ENCODE peak calls at places on chromosomes 5 and 9, in nine cellular contexts. L is AG09319; J is nucleus accumbens; I is NCI-H1048; N is AG08396; B is stimulated activated CD8-positive, alpha-beta memory T cell treated with anti-CD3 and anti-CD28 coated beads, Interleukin-2, amount 100 ng/mL, for 48 hours; Z is fibroblast of mammary gland; G is activated T-helper 1 cell treated with anti-CD3 and anti-CD28 coated beads, Interleukin-12 subunit alpha, Interleukin-12 subunit beta, Interleukin-2, Interleukin-4 antibody, amounts not matched to agents 30 ng/mL and 10 ng/mL and 1 ng/mL, durations not matched to agents 14 hours and 24 hours and 36 hours; X is T-helper 1 cell. R is an unnamed sample.

GRCh38 chr5:170479484-170479883 is 24.3 kb upstream of the KCNIP1 start:
- DNase-seq in L (no peak), J (no peak), I (no peak), N (no peak), B (no peak), Z (no peak), G (no peak), X (no peak), R (no peak)

GRCh38 chr5:141598389-141599360 is 20.1 kb downstream of the DIAPH1 start:
- DNase-seq in L (no peak), J (no peak), I (no peak), N (peak; percentile 10), B (no peak), Z (peak; percentile 84), G (no peak), X (no peak), R (no peak)

GRCh38 chr5:140413230-140413629 is 11.6 kb downstream of the ANKHD1 start:
- DNase-seq in L (no peak), J (no peak), I (no peak), N (no peak), B (no peak), Z (no peak), G (no peak), X (no peak), R (no peak)

GRCh38 chr9:106717686-106718085 is 145.3 kb upstream of the ZNF462 start:
- DNase-seq in L (peak; percentile 1), J (no peak), I (no peak), N (peak; percentile 14), B (no peak), Z (peak; percentile 72), G (no peak), X (no peak), R (no peak)

GRCh38 chr5:148343049-148343413 is 7.7 kb downstream of the SPINK9 start:
- DNase-seq in L (no peak), J (no peak), I (no peak), N (no peak), B (no peak), Z (peak; percentile 2), G (no peak), X (no peak), R (no peak)

GRCh38 chr9:40884072-40884901 is 244.2 kb downstream of the FOXD4L6 start:
- DNase-seq in L (no peak), J (no peak), I (no peak), N (no peak), B (no peak), Z (no peak), G (no peak), X (no peak), R (no peak)

GRCh38 chr9:98861881-98862501 is 54.5 kb downstream of the GALNT12 start:
- DNase-seq in L (peak; percentile 83), J (no peak), I (no peak), N (no peak), B (no peak), Z (peak; percentile 100), G (no peak), X (no peak), R (no peak)

GRCh38 chr5:515273-515836 is 8.9 kb downstream of the SLC9A3 start:
- DNase-seq in L (no peak), J (no peak), I (no peak), N (no peak), B (no peak), Z (no peak), G (no peak), X (no peak), R (no peak)

GRCh38 chr5:55865831-55866230 is 14.7 kb downstream of the IL31RA start:
- DNase-seq in L (no peak), J (no peak), I (no peak), N (peak; percentile 26), B (no peak), Z (peak; percentile 43), G (no peak), X (no peak), R (no peak)

GRCh38 chr9:34991833-34992375 is 2.4 kb downstream of the DNAJB5 start:
- DNase-seq in L (no peak), J (peak; percentile 24), I (no peak), N (no peak), B (peak; percentile 23), Z (no peak), G (no peak), X (no peak), R (peak; percentile 62)

GRCh38 chr9:120555884-120556283 is 24.1 kb downstream of the CDK5RAP2 start:
- DNase-seq in L (no peak), J (no peak), I (no peak), N (no peak), B (no peak), Z (no peak), G (no peak), X (no peak), R (no peak)

GRCh38 chr5:153813871-153814270 is 224.8 kb downstream of the FAM114A2 start:
- DNase-seq in L (no peak), J (no peak), I (no peak), N (no peak), B (no peak), Z (peak; percentile 57), G (no peak), X (no peak), R (no peak)

GRCh38 chr5:142118421-142118686 is 9.8 kb downstream of the NDFIP1 start:
- DNase-seq in L (no peak), J (no peak), I (no peak), N (no peak), B (no peak), Z (no peak), G (no peak), X (no peak), R (no peak)

GRCh38 chr9:133583586-133583985 is 25.6 kb downstream of the FAM163B start:
- DNase-seq in L (no peak), J (no peak), I (no peak), N (no peak), B (no peak), Z (no peak), G (no peak), X (no peak), R (no peak)

GRCh38 chr9:123828449-123828848 is 101.5 kb downstream of the DENND1A start:
- DNase-seq in L (no peak), J (no peak), I (no peak), N (no peak), B (no peak), Z (no peak), G (no peak), X (no peak), R (no peak)

GRCh38 chr5:73199671-73200070 is 26.7 kb downstream of the TMEM174 start:
- DNase-seq in L (peak; percentile 55), J (no peak), I (no peak), N (no peak), B (no peak), Z (peak; percentile 10), G (no peak), X (no peak), R (no peak)

GRCh38 chr5:9380108-9380507 is 165.8 kb downstream of the SEMA5A start:
- DNase-seq in L (no peak), J (no peak), I (no peak), N (no peak), B (no peak), Z (no peak), G (no peak), X (no peak), R (no peak)

GRCh38 chr9:70470050-70471015 is 55.9 kb upstream of the KLF9 start:
- DNase-seq in L (peak; percentile 25), J (no peak), I (no peak), N (no peak), B (no peak), Z (no peak), G (no peak), X (no peak), R (no peak)

GRCh38 chr9:114276908-114277821 is 45.7 kb upstream of the ORM1 start:
- DNase-seq in L (peak; percentile 82), J (no peak), I (no peak), N (peak; percentile 88), B (no peak), Z (peak; percentile 98), G (no peak), X (no peak), R (no peak)

GRCh38 chr5:116652196-116652729 is 77.6 kb upstream of the SEMA6A start:
- DNase-seq in L (no peak), J (peak; percentile 76), I (peak; percentile 60), N (no peak), B (no peak), Z (peak; percentile 62), G (no peak), X (no peak), R (no peak)

GRCh38 chr5:114634517-114634916 is 272.6 kb downstream of the KCNN2 start:
- DNase-seq in L (no peak), J (no peak), I (no peak), N (no peak), B (no peak), Z (no peak), G (no peak), X (no peak), R (no peak)

GRCh38 chr5:84372066-84372700 is 12.5 kb downstream of the EDIL3 start:
- DNase-seq in L (no peak), J (no peak), I (no peak), N (no peak), B (no peak), Z (peak; percentile 23), G (no peak), X (no peak), R (no peak)

GRCh38 chr9:97907051-97907450 is 15.2 kb downstream of the TRMO start:
- DNase-seq in L (no peak), J (no peak), I (no peak), N (no peak), B (no peak), Z (no peak), G (no peak), X (peak; percentile 19), R (no peak)

GRCh38 chr5:138990986-138991645 is 116.0 kb upstream of the LRRTM2 start:
- DNase-seq in L (no peak), J (no peak), I (no peak), N (no peak), B (no peak), Z (no peak), G (no peak), X (no peak), R (no peak)

GRCh38 chr9:106860731-106861584 is 2.0 kb upstream of the ZNF462 start:
- DNase-seq in L (no peak), J (no peak), I (no peak), N (peak; percentile 19), B (no peak), Z (no peak), G (no peak), X (no peak), R (no peak)

GRCh38 chr5:163399923-163400322 is 37.5 kb upstream of the CCNG1 start:
- DNase-seq in L (no peak), J (no peak), I (no peak), N (no peak), B (no peak), Z (no peak), G (no peak), X (no peak), R (no peak)

GRCh38 chr5:148416921-148417320 is 33.2 kb downstream of the FBXO38 start:
- DNase-seq in L (no peak), J (no peak), I (no peak), N (no peak), B (no peak), Z (peak; percentile 64), G (no peak), X (no peak), R (no peak)

GRCh38 chr5:115815006-115815692 is 1.3 kb downstream of the CDO1 start:
- DNase-seq in L (no peak), J (no peak), I (no peak), N (no peak), B (no peak), Z (peak; percentile 59), G (no peak), X (no peak), R (no peak)

GRCh38 chr5:1293997-1294838 is 650 bp downstream of the TERT start:
- DNase-seq in L (no peak), J (no peak), I (no peak), N (no peak), B (no peak), Z (no peak), G (no peak), X (no peak), R (no peak)

GRCh38 chr5:126410623-126411022 is 12.6 kb upstream of the GRAMD2B start:
- DNase-seq in L (no peak), J (no peak), I (no peak), N (no peak), B (no peak), Z (no peak), G (no peak), X (no peak), R (no peak)

GRCh38 chr9:23145467-23145866 is 680.6 kb downstream of the ELAVL2 start:
- DNase-seq in L (no peak), J (no peak), I (no peak), N (no peak), B (no peak), Z (no peak), G (no peak), X (no peak), R (no peak)

R was measured in stimulated activated naive B cell treated with anti-CD40 and anti-IgM and Interleukin-4, amounts not matched to agents 10 μg/mL and 1 μg/mL and 100 μg/mL, for 72 hours.